ENCODE peak calls at places on chromosomes 11 and 22, in eight cellular contexts. One of them, this sample, is unnamed.

GRCh38 chr11:115760528-115760837 is 256.3 kb upstream of the CADM1 start:
- DNase-seq in mammary epithelial cell: no peak
- DNase-seq in naive thymus-derived CD8-positive, alpha-beta T cell: no peak
- DNase-seq in HAP-1: no peak
- DNase-seq in Peyer's patch: no peak
- DNase-seq in stimulated activated CD8-positive, alpha-beta memory T cell treated with anti-CD3 and anti-CD28 coated beads, Interleukin-2, amount 100 ng/mL, for 1 hour: no peak
- DNase-seq in PC-3: no peak
- DNase-seq in T-helper 2 cell: no peak
- DNase-seq in this sample: peak

GRCh38 chr11:15816996-15817395 is 539.4 kb downstream of the SOX6 start:
- DNase-seq in T-helper 2 cell: no peak
- DNase-seq in mammary epithelial cell: no peak
- DNase-seq in stimulated activated CD8-positive, alpha-beta memory T cell treated with anti-CD3 and anti-CD28 coated beads, Interleukin-2, amount 100 ng/mL, for 1 hour: no peak
- DNase-seq in Peyer's patch: no peak
- DNase-seq in HAP-1: no peak
- DNase-seq in naive thymus-derived CD8-positive, alpha-beta T cell: no peak
- DNase-seq in PC-3: no peak
- DNase-seq in this sample: no peak

GRCh38 chr11:11581493-11581880 is 40.3 kb downstream of the GALNT18 start:
- DNase-seq in mammary epithelial cell: no peak
- DNase-seq in stimulated activated CD8-positive, alpha-beta memory T cell treated with anti-CD3 and anti-CD28 coated beads, Interleukin-2, amount 100 ng/mL, for 1 hour: no peak
- DNase-seq in PC-3: no peak
- DNase-seq in naive thymus-derived CD8-positive, alpha-beta T cell: no peak
- DNase-seq in Peyer's patch: no peak
- DNase-seq in T-helper 2 cell: no peak
- DNase-seq in HAP-1: no peak
- DNase-seq in this sample: no peak

GRCh38 chr22:36362819-36363377 is 24.9 kb downstream of the MYH9 start:
- DNase-seq in Peyer's patch: no peak
- DNase-seq in naive thymus-derived CD8-positive, alpha-beta T cell: no peak
- DNase-seq in T-helper 2 cell: no peak
- DNase-seq in mammary epithelial cell: peak
- DNase-seq in stimulated activated CD8-positive, alpha-beta memory T cell treated with anti-CD3 and anti-CD28 coated beads, Interleukin-2, amount 100 ng/mL, for 1 hour: no peak
- DNase-seq in PC-3: peak
- DNase-seq in HAP-1: no peak
- DNase-seq in this sample: no peak

GRCh38 chr11:111539426-111540113 is 950 bp upstream of the LAYN start:
- DNase-seq in mammary epithelial cell: no peak
- DNase-seq in HAP-1: no peak
- DNase-seq in PC-3: no peak
- DNase-seq in T-helper 2 cell: peak
- DNase-seq in naive thymus-derived CD8-positive, alpha-beta T cell: peak
- DNase-seq in Peyer's patch: no peak
- DNase-seq in stimulated activated CD8-positive, alpha-beta memory T cell treated with anti-CD3 and anti-CD28 coated beads, Interleukin-2, amount 100 ng/mL, for 1 hour: no peak
- DNase-seq in this sample: no peak

GRCh38 chr11:119254239-119254638 is 48.1 kb downstream of the CBL start:
- DNase-seq in stimulated activated CD8-positive, alpha-beta memory T cell treated with anti-CD3 and anti-CD28 coated beads, Interleukin-2, amount 100 ng/mL, for 1 hour: no peak
- DNase-seq in naive thymus-derived CD8-positive, alpha-beta T cell: no peak
- DNase-seq in HAP-1: no peak
- DNase-seq in PC-3: no peak
- DNase-seq in mammary epithelial cell: no peak
- DNase-seq in Peyer's patch: no peak
- DNase-seq in T-helper 2 cell: no peak
- DNase-seq in this sample: no peak

GRCh38 chr11:10878408-10879214 is 20.8 kb upstream of the ZBED5 start:
- DNase-seq in T-helper 2 cell: peak
- DNase-seq in HAP-1: peak
- DNase-seq in mammary epithelial cell: peak
- DNase-seq in stimulated activated CD8-positive, alpha-beta memory T cell treated with anti-CD3 and anti-CD28 coated beads, Interleukin-2, amount 100 ng/mL, for 1 hour: no peak
- DNase-seq in naive thymus-derived CD8-positive, alpha-beta T cell: no peak
- DNase-seq in PC-3: peak
- DNase-seq in Peyer's patch: no peak
- DNase-seq in this sample: peak

GRCh38 chr11:115652501-115652900 is 148.3 kb upstream of the CADM1 start:
- DNase-seq in PC-3: no peak
- DNase-seq in Peyer's patch: no peak
- DNase-seq in stimulated activated CD8-positive, alpha-beta memory T cell treated with anti-CD3 and anti-CD28 coated beads, Interleukin-2, amount 100 ng/mL, for 1 hour: no peak
- DNase-seq in T-helper 2 cell: no peak
- DNase-seq in HAP-1: no peak
- DNase-seq in mammary epithelial cell: no peak
- DNase-seq in naive thymus-derived CD8-positive, alpha-beta T cell: no peak
- DNase-seq in this sample: no peak

GRCh38 chr22:42855726-42856125 is 1.3 kb downstream of the ARFGAP3 start:
- DNase-seq in PC-3: no peak
- DNase-seq in stimulated activated CD8-positive, alpha-beta memory T cell treated with anti-CD3 and anti-CD28 coated beads, Interleukin-2, amount 100 ng/mL, for 1 hour: no peak
- DNase-seq in HAP-1: no peak
- DNase-seq in T-helper 2 cell: no peak
- DNase-seq in Peyer's patch: no peak
- DNase-seq in naive thymus-derived CD8-positive, alpha-beta T cell: no peak
- DNase-seq in mammary epithelial cell: no peak
- DNase-seq in this sample: no peak

GRCh38 chr22:41775976-41776375 is 24.5 kb upstream of the CCDC134 start:
- DNase-seq in HAP-1: no peak
- DNase-seq in mammary epithelial cell: no peak
- DNase-seq in T-helper 2 cell: no peak
- DNase-seq in stimulated activated CD8-positive, alpha-beta memory T cell treated with anti-CD3 and anti-CD28 coated beads, Interleukin-2, amount 100 ng/mL, for 1 hour: no peak
- DNase-seq in PC-3: no peak
- DNase-seq in naive thymus-derived CD8-positive, alpha-beta T cell: no peak
- DNase-seq in Peyer's patch: no peak
- DNase-seq in this sample: no peak

GRCh38 chr11:106939157-106939556 is 79.1 kb downstream of the GUCY1A2 start:
- DNase-seq in HAP-1: no peak
- DNase-seq in Peyer's patch: no peak
- DNase-seq in T-helper 2 cell: no peak
- DNase-seq in mammary epithelial cell: no peak
- DNase-seq in naive thymus-derived CD8-positive, alpha-beta T cell: no peak
- DNase-seq in stimulated activated CD8-positive, alpha-beta memory T cell treated with anti-CD3 and anti-CD28 coated beads, Interleukin-2, amount 100 ng/mL, for 1 hour: no peak
- DNase-seq in PC-3: no peak
- DNase-seq in this sample: no peak

GRCh38 chr22:22855617-22856308 is 31.9 kb upstream of the IGLL5 start:
- DNase-seq in PC-3: peak
- DNase-seq in stimulated activated CD8-positive, alpha-beta memory T cell treated with anti-CD3 and anti-CD28 coated beads, Interleukin-2, amount 100 ng/mL, for 1 hour: no peak
- DNase-seq in mammary epithelial cell: no peak
- DNase-seq in T-helper 2 cell: no peak
- DNase-seq in naive thymus-derived CD8-positive, alpha-beta T cell: peak
- DNase-seq in HAP-1: peak
- DNase-seq in Peyer's patch: peak
- DNase-seq in this sample: no peak

GRCh38 chr22:24410110-24410856 is 17.1 kb upstream of the ADORA2A start:
- DNase-seq in HAP-1: no peak
- DNase-seq in mammary epithelial cell: no peak
- DNase-seq in naive thymus-derived CD8-positive, alpha-beta T cell: no peak
- DNase-seq in PC-3: no peak
- DNase-seq in Peyer's patch: no peak
- DNase-seq in stimulated activated CD8-positive, alpha-beta memory T cell treated with anti-CD3 and anti-CD28 coated beads, Interleukin-2, amount 100 ng/mL, for 1 hour: no peak
- DNase-seq in T-helper 2 cell: peak
- DNase-seq in this sample: no peak

GRCh38 chr22:37491106-37491505 is 4.9 kb upstream of the MFNG start:
- DNase-seq in Peyer's patch: no peak
- DNase-seq in T-helper 2 cell: no peak
- DNase-seq in naive thymus-derived CD8-positive, alpha-beta T cell: no peak
- DNase-seq in HAP-1: no peak
- DNase-seq in mammary epithelial cell: no peak
- DNase-seq in stimulated activated CD8-positive, alpha-beta memory T cell treated with anti-CD3 and anti-CD28 coated beads, Interleukin-2, amount 100 ng/mL, for 1 hour: no peak
- DNase-seq in PC-3: no peak
- DNase-seq in this sample: no peak

GRCh38 chr11:75097173-75097557 is 489 bp upstream of the OR2AT4 start:
- DNase-seq in mammary epithelial cell: no peak
- DNase-seq in PC-3: no peak
- DNase-seq in stimulated activated CD8-positive, alpha-beta memory T cell treated with anti-CD3 and anti-CD28 coated beads, Interleukin-2, amount 100 ng/mL, for 1 hour: no peak
- DNase-seq in Peyer's patch: no peak
- DNase-seq in HAP-1: no peak
- DNase-seq in T-helper 2 cell: no peak
- DNase-seq in naive thymus-derived CD8-positive, alpha-beta T cell: no peak
- DNase-seq in this sample: no peak

GRCh38 chr22:31917227-31917921 is 27.0 kb upstream of the YWHAH start:
- DNase-seq in stimulated activated CD8-positive, alpha-beta memory T cell treated with anti-CD3 and anti-CD28 coated beads, Interleukin-2, amount 100 ng/mL, for 1 hour: no peak
- DNase-seq in T-helper 2 cell: no peak
- DNase-seq in naive thymus-derived CD8-positive, alpha-beta T cell: no peak
- DNase-seq in HAP-1: no peak
- DNase-seq in mammary epithelial cell: no peak
- DNase-seq in PC-3: no peak
- DNase-seq in Peyer's patch: peak
- DNase-seq in this sample: no peak

GRCh38 chr22:30028731-30029130 is 51.5 kb upstream of the HORMAD2 start:
- DNase-seq in naive thymus-derived CD8-positive, alpha-beta T cell: no peak
- DNase-seq in PC-3: no peak
- DNase-seq in T-helper 2 cell: no peak
- DNase-seq in HAP-1: no peak
- DNase-seq in Peyer's patch: no peak
- DNase-seq in mammary epithelial cell: no peak
- DNase-seq in stimulated activated CD8-positive, alpha-beta memory T cell treated with anti-CD3 and anti-CD28 coated beads, Interleukin-2, amount 100 ng/mL, for 1 hour: no peak
- DNase-seq in this sample: no peak

GRCh38 chr11:133157180-133157579 is 375.1 kb downstream of the OPCML start:
- DNase-seq in mammary epithelial cell: no peak
- DNase-seq in T-helper 2 cell: no peak
- DNase-seq in HAP-1: no peak
- DNase-seq in Peyer's patch: no peak
- DNase-seq in PC-3: no peak
- DNase-seq in naive thymus-derived CD8-positive, alpha-beta T cell: no peak
- DNase-seq in stimulated activated CD8-positive, alpha-beta memory T cell treated with anti-CD3 and anti-CD28 coated beads, Interleukin-2, amount 100 ng/mL, for 1 hour: no peak
- DNase-seq in this sample: no peak

GRCh38 chr11:134916829-134917228 is 504.8 kb upstream of the B3GAT1 start:
- DNase-seq in mammary epithelial cell: no peak
- DNase-seq in HAP-1: no peak
- DNase-seq in stimulated activated CD8-positive, alpha-beta memory T cell treated with anti-CD3 and anti-CD28 coated beads, Interleukin-2, amount 100 ng/mL, for 1 hour: no peak
- DNase-seq in PC-3: no peak
- DNase-seq in Peyer's patch: no peak
- DNase-seq in T-helper 2 cell: no peak
- DNase-seq in naive thymus-derived CD8-positive, alpha-beta T cell: no peak
- DNase-seq in this sample: no peak

GRCh38 chr11:25206762-25207161 is 709.9 kb downstream of the LUZP2 start:
- DNase-seq in PC-3: no peak
- DNase-seq in HAP-1: no peak
- DNase-seq in Peyer's patch: no peak
- DNase-seq in stimulated activated CD8-positive, alpha-beta memory T cell treated with anti-CD3 and anti-CD28 coated beads, Interleukin-2, amount 100 ng/mL, for 1 hour: no peak
- DNase-seq in mammary epithelial cell: no peak
- DNase-seq in T-helper 2 cell: no peak
- DNase-seq in naive thymus-derived CD8-positive, alpha-beta T cell: no peak
- DNase-seq in this sample: no peak

GRCh38 chr11:46352063-46352841 is 5.0 kb downstream of the DGKZ start:
- DNase-seq in PC-3: peak
- DNase-seq in Peyer's patch: peak
- DNase-seq in naive thymus-derived CD8-positive, alpha-beta T cell: peak
- DNase-seq in HAP-1: peak
- DNase-seq in stimulated activated CD8-positive, alpha-beta memory T cell treated with anti-CD3 and anti-CD28 coated beads, Interleukin-2, amount 100 ng/mL, for 1 hour: peak
- DNase-seq in mammary epithelial cell: peak
- DNase-seq in T-helper 2 cell: peak
- DNase-seq in this sample: no peak

GRCh38 chr11:128919192-128919591 is 23.5 kb downstream of the TP53AIP1 start:
- DNase-seq in HAP-1: no peak
- DNase-seq in T-helper 2 cell: no peak
- DNase-seq in naive thymus-derived CD8-positive, alpha-beta T cell: peak
- DNase-seq in PC-3: no peak
- DNase-seq in mammary epithelial cell: no peak
- DNase-seq in Peyer's patch: no peak
- DNase-seq in stimulated activated CD8-positive, alpha-beta memory T cell treated with anti-CD3 and anti-CD28 coated beads, Interleukin-2, amount 100 ng/mL, for 1 hour: no peak
- DNase-seq in this sample: no peak

GRCh38 chr11:128928400-128928799 is 14.3 kb downstream of the TP53AIP1 start:
- DNase-seq in stimulated activated CD8-positive, alpha-beta memory T cell treated with anti-CD3 and anti-CD28 coated beads, Interleukin-2, amount 100 ng/mL, for 1 hour: no peak
- DNase-seq in mammary epithelial cell: no peak
- DNase-seq in naive thymus-derived CD8-positive, alpha-beta T cell: no peak
- DNase-seq in PC-3: no peak
- DNase-seq in HAP-1: no peak
- DNase-seq in Peyer's patch: peak
- DNase-seq in T-helper 2 cell: no peak
- DNase-seq in this sample: no peak

GRCh38 chr22:26616650-26617049 is 1.2 kb downstream of the CRYBB1 start:
- DNase-seq in HAP-1: no peak
- DNase-seq in naive thymus-derived CD8-positive, alpha-beta T cell: no peak
- DNase-seq in mammary epithelial cell: no peak
- DNase-seq in Peyer's patch: no peak
- DNase-seq in PC-3: no peak
- DNase-seq in T-helper 2 cell: no peak
- DNase-seq in stimulated activated CD8-positive, alpha-beta memory T cell treated with anti-CD3 and anti-CD28 coated beads, Interleukin-2, amount 100 ng/mL, for 1 hour: no peak
- DNase-seq in this sample: no peak

GRCh38 chr22:33018232-33018864 is 39.8 kb downstream of the SYN3 start:
- DNase-seq in T-helper 2 cell: no peak
- DNase-seq in Peyer's patch: peak
- DNase-seq in naive thymus-derived CD8-positive, alpha-beta T cell: no peak
- DNase-seq in PC-3: peak
- DNase-seq in stimulated activated CD8-positive, alpha-beta memory T cell treated with anti-CD3 and anti-CD28 coated beads, Interleukin-2, amount 100 ng/mL, for 1 hour: no peak
- DNase-seq in mammary epithelial cell: no peak
- DNase-seq in HAP-1: peak
- DNase-seq in this sample: peak

GRCh38 chr11:112773256-112773655 is 188.0 kb upstream of the NCAM1 start:
- DNase-seq in T-helper 2 cell: no peak
- DNase-seq in mammary epithelial cell: no peak
- DNase-seq in HAP-1: no peak
- DNase-seq in stimulated activated CD8-positive, alpha-beta memory T cell treated with anti-CD3 and anti-CD28 coated beads, Interleukin-2, amount 100 ng/mL, for 1 hour: no peak
- DNase-seq in naive thymus-derived CD8-positive, alpha-beta T cell: no peak
- DNase-seq in Peyer's patch: no peak
- DNase-seq in PC-3: no peak
- DNase-seq in this sample: no peak

GRCh38 chr11:2420502-2421225 is 20.1 kb downstream of the TSSC4 start:
- DNase-seq in stimulated activated CD8-positive, alpha-beta memory T cell treated with anti-CD3 and anti-CD28 coated beads, Interleukin-2, amount 100 ng/mL, for 1 hour: peak
- DNase-seq in Peyer's patch: peak
- DNase-seq in HAP-1: peak
- DNase-seq in PC-3: peak
- DNase-seq in mammary epithelial cell: peak
- DNase-seq in naive thymus-derived CD8-positive, alpha-beta T cell: peak
- DNase-seq in T-helper 2 cell: peak
- DNase-seq in this sample: peak